ENCODE peak calls at places on chromosomes 11 and 22, in eight cellular contexts. K, B, V, X, S, G, J and O are unnamed samples.

GRCh38 chr11:105040703-105041102 is 4.4 kb downstream of the CARD16 start:
- DNase-seq in K (no peak), B (no peak), V (no peak), X (no peak), S (no peak), G (no peak), J (no peak), O (no peak)

GRCh38 chr11:134069996-134070845 is 1.3 kb downstream of the JAM3 start:
- DNase-seq in K (no peak), B (no peak), V (peak), X (no peak), S (no peak), G (peak), J (no peak), O (no peak)

GRCh38 chr11:92180664-92181251 is 43.9 kb upstream of the FAT3 start:
- DNase-seq in K (no peak), B (no peak), V (no peak), X (no peak), S (peak), G (no peak), J (no peak), O (no peak)

GRCh38 chr22:45538284-45538683 is 35.6 kb downstream of the FBLN1 start:
- DNase-seq in K (no peak), B (no peak), V (no peak), X (no peak), S (no peak), G (peak), J (no peak), O (no peak)

GRCh38 chr11:69475866-69476714 is 5.4 kb upstream of the LINC01488 start:
- DNase-seq in K (no peak), B (no peak), V (no peak), X (no peak), S (no peak), G (no peak), J (no peak), O (no peak)

GRCh38 chr11:40514124-40514523 is 945.3 kb downstream of the LRRC4C start:
- DNase-seq in K (no peak), B (no peak), V (no peak), X (no peak), S (peak), G (peak), J (no peak), O (no peak)

GRCh38 chr22:47628477-47629272 is 866.2 kb downstream of the TBC1D22A start:
- DNase-seq in K (no peak), B (no peak), V (no peak), X (no peak), S (no peak), G (no peak), J (no peak), O (no peak)

GRCh38 chr11:34916014-34916809 is at the start of the genes APIP and PDHX:
- DNase-seq in K (peak), B (peak), V (peak), X (peak), S (peak), G (peak), J (peak), O (peak)

GRCh38 chr11:47714554-47715081 is 551 bp downstream of the AGBL2 start:
- DNase-seq in K (no peak), B (no peak), V (peak), X (no peak), S (peak), G (peak), J (peak), O (no peak)

GRCh38 chr11:89633125-89633695 is 76.9 kb upstream of the TRIM77 start:
- DNase-seq in K (no peak), B (no peak), V (no peak), X (no peak), S (no peak), G (no peak), J (no peak), O (no peak)

GRCh38 chr11:2558402-2558801 is 113.6 kb downstream of the KCNQ1 start:
- DNase-seq in K (no peak), B (no peak), V (no peak), X (no peak), S (no peak), G (no peak), J (no peak), O (no peak)

GRCh38 chr11:9574806-9575530 is 1.5 kb downstream of the WEE1 start:
- DNase-seq in K (peak), B (peak), V (peak), X (no peak), S (peak), G (peak), J (peak), O (peak)

GRCh38 chr11:79244175-79244804 is 196.5 kb downstream of the TENM4 start:
- DNase-seq in K (no peak), B (no peak), V (no peak), X (no peak), S (peak), G (no peak), J (no peak), O (peak)

GRCh38 chr11:119112314-119113020 is 5.3 kb downstream of the C2CD2L start:
- DNase-seq in K (no peak), B (no peak), V (no peak), X (no peak), S (no peak), G (no peak), J (no peak), O (no peak)

GRCh38 chr11:120528749-120529148 is 17.2 kb downstream of the GRIK4 start:
- DNase-seq in K (no peak), B (no peak), V (no peak), X (no peak), S (no peak), G (no peak), J (no peak), O (no peak)

GRCh38 chr22:19879651-19879995 is 24.9 kb upstream of the GNB1L start:
- DNase-seq in K (no peak), B (no peak), V (no peak), X (no peak), S (no peak), G (no peak), J (no peak), O (no peak)

GRCh38 chr11:18776324-18776723 is 15.3 kb downstream of the PTPN5 start:
- DNase-seq in K (no peak), B (no peak), V (no peak), X (no peak), S (no peak), G (no peak), J (no peak), O (no peak)

GRCh38 chr11:59283311-59283710 is 70.6 kb upstream of the MPEG1 start:
- DNase-seq in K (no peak), B (no peak), V (no peak), X (no peak), S (no peak), G (no peak), J (no peak), O (no peak)